ENCODE peak calls at places on chromosome 2, in six cellular contexts. O is HepG2, G is A549, M is K562, Q is endothelial cell of umbilical vein, F is GM12878. H is an unnamed sample.

GRCh38 chr2:193556766-193557470 is 1362.2 kb upstream of the TMEFF2 start:
- DNase-seq in O (no peak), G (no peak), M (no peak), Q (no peak), F (no peak), H (no peak)

GRCh38 chr2:152098033-152098797 is 629 bp downstream of the CACNB4 start:
- DNase-seq in O (no peak), G (peak; percentile 17), M (no peak), Q (no peak), F (no peak), H (peak; percentile 42)

GRCh38 chr2:207316906-207317305 is 151.2 kb upstream of the KLF7 start:
- DNase-seq in O (no peak), G (no peak), M (no peak), Q (no peak), F (no peak), H (no peak)

GRCh38 chr2:23312996-23313606 is 71.9 kb upstream of the KLHL29 start:
- DNase-seq in O (no peak), G (peak; percentile 44), M (peak; percentile 75), Q (peak; percentile 55), F (peak; percentile 5), H (peak; percentile 53)

GRCh38 chr2:190328748-190329147 is 9.1 kb upstream of the HIBCH start:
- DNase-seq in O (peak; percentile 47), G (no peak), M (no peak), Q (peak; percentile 40), F (no peak), H (no peak)

GRCh38 chr2:85914916-85915315 is 26.1 kb upstream of the ST3GAL5 start:
- DNase-seq in O (no peak), G (no peak), M (no peak), Q (no peak), F (no peak), H (no peak)

GRCh38 chr2:186544255-186544675 is 45.6 kb upstream of the ITGAV start:
- DNase-seq in O (peak; percentile 93), G (peak; percentile 51), M (no peak), Q (peak; percentile 98), F (no peak), H (no peak)

GRCh38 chr2:160288324-160288723 is 88.3 kb upstream of the ITGB6 start:
- DNase-seq in O (no peak), G (no peak), M (no peak), Q (no peak), F (no peak), H (no peak)

GRCh38 chr2:164620873-164621760 is at the start of gene GRB14:
- DNase-seq in O (peak; percentile 32), G (peak; percentile 78), M (no peak), Q (peak; percentile 34), F (no peak), H (no peak)

GRCh38 chr2:165791811-165792454 is 2.1 kb downstream of the GALNT3 start:
- DNase-seq in O (no peak), G (no peak), M (no peak), Q (no peak), F (no peak), H (no peak)

GRCh38 chr2:61640406-61640805 is 102.2 kb upstream of the XPO1 start:
- DNase-seq in O (no peak), G (no peak), M (no peak), Q (no peak), F (no peak), H (no peak)

GRCh38 chr2:30444283-30444682 is 2.8 kb upstream of the LCLAT1 start:
- DNase-seq in O (no peak), G (no peak), M (no peak), Q (no peak), F (no peak), H (peak; percentile 18)

GRCh38 chr2:62286089-62286785 is 90.3 kb downstream of the B3GNT2 start:
- DNase-seq in O (no peak), G (no peak), M (no peak), Q (no peak), F (no peak), H (no peak)

DNA sequence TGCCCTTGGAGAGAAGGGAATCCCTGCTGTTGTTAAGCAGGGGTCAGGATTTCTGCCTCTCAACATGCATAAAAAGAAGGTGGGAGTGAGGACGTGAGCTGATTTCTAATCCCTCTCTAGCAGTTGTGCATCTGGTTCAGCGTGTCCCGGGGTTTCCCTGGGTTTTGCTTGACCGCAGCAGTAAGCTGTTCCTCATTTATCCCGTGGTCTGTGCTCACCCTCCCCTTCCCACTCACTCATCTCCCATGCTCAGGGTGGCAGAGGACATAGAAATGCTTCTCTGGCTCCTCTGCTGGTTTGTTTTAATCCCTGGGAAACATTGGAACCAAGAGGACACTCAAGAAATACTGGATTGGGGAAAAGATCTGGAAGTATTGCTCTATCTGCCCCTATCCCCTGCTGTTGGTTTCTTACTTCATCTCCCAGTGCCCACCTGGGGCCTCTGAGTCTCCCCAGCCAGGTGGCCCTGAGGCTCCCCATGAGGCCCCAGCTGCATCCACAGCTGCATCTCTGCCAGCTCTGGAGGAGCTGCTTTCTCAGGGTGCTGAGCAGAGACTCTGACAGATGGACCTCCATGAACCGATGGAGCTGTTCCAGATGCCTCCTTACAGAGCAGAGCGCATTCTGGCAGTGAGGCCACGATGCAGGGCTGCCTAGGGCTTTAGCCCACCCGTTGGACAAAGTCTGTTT is 36.2 kb downstream of the TET3 start:
- DNase-seq in O (no peak), G (no peak), M (no peak), Q (no peak), F (no peak), H (no peak)
- TF ChIP-seq CTCF in O (no peak), G (no peak), M (no peak), Q (no peak), F (no peak), H (no peak)

GRCh38 chr2:203533696-203534471 is 1.2 kb downstream of the RAPH1 start:
- DNase-seq in O (no peak), G (peak; percentile 15), M (no peak), Q (peak; percentile 61), F (no peak), H (peak; percentile 49)

GRCh38 chr2:203534486-203535077 is 519 bp downstream of the RAPH1 start:
- DNase-seq in O (peak; percentile 12), G (peak; percentile 31), M (no peak), Q (no peak), F (no peak), H (peak; percentile 63)

GRCh38 chr2:203532957-203533695 is 2.0 kb downstream of the RAPH1 start:
- DNase-seq in O (peak; percentile 51), G (peak; percentile 23), M (no peak), Q (peak; percentile 39), F (no peak), H (no peak)

GRCh38 chr2:203535784-203536590 is 886 bp upstream of the RAPH1 start:
- DNase-seq in O (no peak), G (no peak), M (peak; percentile 30), Q (no peak), F (no peak), H (no peak)

DNA sequence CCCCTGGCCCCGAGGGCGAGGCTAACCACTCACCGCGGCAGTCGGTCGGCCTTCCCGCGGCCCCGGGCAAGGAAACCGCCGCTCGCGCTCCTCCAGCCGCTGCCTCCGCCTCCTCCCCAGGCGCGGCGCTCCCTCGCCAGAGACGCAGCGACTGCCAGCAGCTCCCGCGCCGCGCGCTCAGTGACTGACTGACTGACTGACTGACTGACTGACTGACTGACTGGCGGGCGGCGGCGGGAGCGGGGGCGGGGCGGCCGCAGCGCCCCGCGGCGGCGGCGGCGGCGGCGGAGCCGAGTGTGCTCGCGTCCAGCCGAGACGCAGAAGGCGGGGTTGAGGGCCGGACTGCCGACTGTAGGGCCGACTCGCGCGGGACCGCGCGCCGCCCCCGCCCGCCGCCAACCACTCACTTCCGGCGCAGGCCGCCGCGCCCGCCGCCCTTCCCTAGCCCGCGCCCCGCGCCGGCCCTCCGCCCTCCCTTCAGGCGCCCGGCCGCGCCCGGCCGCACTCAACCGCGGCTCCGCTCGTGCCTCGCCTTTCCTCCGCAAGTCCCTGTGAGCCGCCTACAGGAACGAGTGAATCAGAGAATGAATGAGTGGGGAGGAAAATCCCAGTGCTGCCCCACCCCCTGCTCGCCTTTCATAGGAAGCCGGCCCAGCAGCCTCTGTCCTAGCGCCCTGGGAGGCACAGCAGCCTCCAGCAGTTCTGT is at the start of gene RAPH1:
- DNase-seq in O (peak; percentile 75), G (peak; percentile 77), M (peak; percentile 78), Q (peak; percentile 85), F (no peak), H (peak; percentile 70)
- TF ChIP-seq POLR2A in O (peak; percentile 70), G (peak; percentile 59), M (peak; percentile 60), Q (peak; percentile 86), F (no peak), H (no peak)

DNA sequence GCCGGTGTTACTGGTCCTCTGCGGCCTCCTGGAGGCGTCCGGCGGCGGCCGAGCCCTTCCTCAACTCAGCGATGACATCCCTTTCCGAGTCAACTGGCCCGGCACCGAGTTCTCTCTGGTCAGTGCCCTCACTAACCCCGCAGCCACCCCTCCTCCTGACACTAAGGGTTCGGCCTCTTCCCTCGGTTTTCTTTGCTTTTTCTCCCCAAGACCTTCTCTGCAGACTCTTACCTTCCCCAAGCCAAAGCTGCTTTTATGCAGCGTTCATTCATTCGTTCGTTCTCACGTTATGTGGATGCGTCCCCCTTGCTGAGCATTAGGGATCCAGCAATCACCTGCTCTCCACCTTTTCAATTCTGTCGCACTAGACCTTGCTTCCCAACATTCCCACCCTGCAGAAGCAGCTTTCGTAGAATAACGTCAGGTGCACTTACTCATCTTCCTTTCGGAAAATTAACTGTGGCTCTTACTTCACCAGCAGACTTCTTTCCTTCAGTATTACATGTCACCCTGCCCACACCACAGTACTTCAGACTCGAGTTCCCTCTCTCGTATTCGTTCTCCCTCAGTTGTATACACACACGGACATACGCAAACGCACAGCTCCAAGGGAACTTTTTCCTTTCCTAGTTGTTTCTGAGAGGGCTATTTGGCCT is 539 bp downstream of the ERLEC1 start:
- DNase-seq in O (peak; percentile 30), G (no peak), M (no peak), Q (peak; percentile 63), F (no peak), H (peak; percentile 62)
- TF ChIP-seq MYC in O (no peak), G (no peak), M (no peak), Q (no peak), F (no peak), H (no peak)

GRCh38 chr2:50315366-50315765 is 716.6 kb downstream of the NRXN1 start:
- DNase-seq in O (no peak), G (no peak), M (no peak), Q (no peak), F (no peak), H (no peak)

GRCh38 chr2:50318147-50318546 is 713.8 kb downstream of the NRXN1 start:
- DNase-seq in O (no peak), G (no peak), M (peak; percentile 5), Q (no peak), F (no peak), H (no peak)
- TF ChIP-seq CTCF in O (no peak), G (no peak), M (no peak), Q (no peak), F (no peak), H (no peak)

DNA sequence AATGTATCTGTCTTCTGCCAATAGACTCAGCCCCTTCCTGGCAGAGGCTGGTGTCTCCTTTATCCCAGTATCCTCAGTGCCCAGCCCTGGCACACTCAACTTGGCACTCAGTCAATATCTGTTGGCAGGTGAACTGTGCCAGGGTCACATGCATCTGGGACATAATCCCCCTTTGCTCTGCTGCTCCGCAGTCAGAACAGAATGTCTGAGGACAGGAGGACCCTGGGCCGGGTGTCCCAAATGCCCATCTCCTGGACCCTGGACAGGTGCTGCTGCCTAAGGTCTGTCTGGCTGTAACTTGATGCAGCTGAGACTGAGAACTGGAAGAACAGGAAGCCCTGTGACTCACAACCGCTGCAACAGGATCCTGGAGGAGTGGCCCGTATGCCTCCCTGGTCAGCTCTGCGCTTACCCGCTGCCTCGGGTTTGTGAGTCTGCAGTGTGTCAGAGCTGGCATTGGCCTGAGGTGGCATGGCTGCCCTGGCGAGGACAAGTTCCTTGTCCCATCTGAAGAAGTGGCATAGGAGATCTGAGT is 11.4 kb downstream of the HK2 start:
- DNase-seq in O (no peak), G (peak; percentile 55), M (no peak), Q (peak; percentile 94), F (no peak), H (peak; percentile 85)
- TF ChIP-seq POLR2A in O (no peak), G (no peak), M (no peak), Q (peak; percentile 73), F (no peak), H (no peak)